ENCODE peak calls at places on chromosomes 13 and 19, in nine cellular contexts. E is NCI-H2029; R is hypothalamus; Z is stimulated activated CD4-positive, alpha-beta T cell treated with anti-CD3 and anti-CD28 coated beads, Interleukin-4, amount 100 ng/mL, for 4 hours; C is mucosa of descending colon; H is NCI-H510A; B is COLO829; U is neuronal stem cell; O is RWPE1. X is an unnamed sample.

GRCh38 chr19:15893498-15893897 is 4.4 kb downstream of the CYP4F2 start:
- DNase-seq in E (no peak), R (no peak), Z (no peak), C (peak; percentile 77), H (no peak), B (no peak), U (no peak), O (no peak), X (no peak)

GRCh38 chr13:77298403-77298802 is 28.5 kb downstream of the MYCBP2 start:
- DNase-seq in E (no peak), R (no peak), Z (no peak), C (no peak), H (no peak), B (no peak), U (no peak), O (no peak), X (no peak)

GRCh38 chr13:71860547-71861131 is 6.4 kb downstream of the DACH1 start:
- DNase-seq in E (no peak), R (no peak), Z (no peak), C (no peak), H (no peak), B (no peak), U (no peak), O (no peak), X (no peak)

GRCh38 chr13:42047561-42048322 is 706 bp upstream of the DGKH start:
- DNase-seq in E (peak; percentile 9), R (no peak), Z (peak; percentile 30), C (peak; percentile 80), H (no peak), B (peak; percentile 32), U (peak; percentile 51), O (peak; percentile 63), X (no peak)

GRCh38 chr19:12237143-12237839 is 57.4 kb downstream of the ZNF44 start:
- DNase-seq in E (no peak), R (no peak), Z (no peak), C (no peak), H (no peak), B (no peak), U (no peak), O (no peak), X (no peak)

GRCh38 chr19:45352471-45352870 is 11.9 kb downstream of the KLC3 start:
- DNase-seq in E (no peak), R (no peak), Z (no peak), C (no peak), H (no peak), B (no peak), U (no peak), O (no peak), X (no peak)

GRCh38 chr19:41575998-41576397 is at the start of gene CEACAM21:
- DNase-seq in E (no peak), R (peak; percentile 4), Z (peak; percentile 42), C (peak; percentile 48), H (no peak), B (peak; percentile 20), U (no peak), O (no peak), X (no peak)

GRCh38 chr13:112605531-112605990 is 17.6 kb upstream of the TUBGCP3 start:
- DNase-seq in E (no peak), R (no peak), Z (no peak), C (no peak), H (no peak), B (no peak), U (no peak), O (no peak), X (no peak)

GRCh38 chr19:1725100-1726064 is 27.9 kb upstream of the ONECUT3 start:
- DNase-seq in E (peak; percentile 22), R (peak; percentile 72), Z (peak; percentile 57), C (peak; percentile 49), H (no peak), B (peak; percentile 81), U (peak; percentile 82), O (peak; percentile 91), X (no peak)

GRCh38 chr19:41702208-41702651 is 6.2 kb upstream of the CEACAM5 start:
- DNase-seq in E (no peak), R (no peak), Z (no peak), C (no peak), H (no peak), B (no peak), U (no peak), O (no peak), X (no peak)

GRCh38 chr13:66673401-66673800 is 556.7 kb downstream of the PCDH9 start:
- DNase-seq in E (no peak), R (no peak), Z (no peak), C (no peak), H (no peak), B (no peak), U (no peak), O (no peak), X (no peak)

GRCh38 chr19:6837525-6837924 is 49.9 kb upstream of the ADGRE1 start:
- DNase-seq in E (no peak), R (no peak), Z (no peak), C (no peak), H (no peak), B (no peak), U (no peak), O (no peak), X (no peak)

GRCh38 chr19:14347999-14348889 is 33.0 kb upstream of the ADGRE5 start:
- DNase-seq in E (no peak), R (peak; percentile 41), Z (peak; percentile 65), C (peak; percentile 85), H (no peak), B (peak; percentile 64), U (peak; percentile 60), O (peak; percentile 81), X (peak; percentile 57)

GRCh38 chr19:48556825-48557224 is 4.9 kb downstream of the SULT2B1 start:
- DNase-seq in E (no peak), R (no peak), Z (no peak), C (no peak), H (no peak), B (no peak), U (no peak), O (no peak), X (no peak)

GRCh38 chr19:33553530-33554310 is 32.1 kb upstream of the PEPD start:
- DNase-seq in E (no peak), R (no peak), Z (no peak), C (no peak), H (no peak), B (no peak), U (no peak), O (no peak), X (no peak)

GRCh38 chr19:21158523-21159135 is 16.8 kb downstream of the ZNF431 start:
- DNase-seq in E (no peak), R (no peak), Z (no peak), C (no peak), H (no peak), B (no peak), U (no peak), O (no peak), X (no peak)

GRCh38 chr19:54002495-54003315 is 11.3 kb downstream of the CACNG6 start:
- DNase-seq in E (no peak), R (no peak), Z (no peak), C (no peak), H (no peak), B (no peak), U (no peak), O (no peak), X (no peak)

GRCh38 chr19:16429066-16429758 is 42.6 kb downstream of the EPS15L1 start:
- DNase-seq in E (peak; percentile 95), R (peak; percentile 67), Z (no peak), C (no peak), H (no peak), B (no peak), U (no peak), O (peak; percentile 85), X (no peak)

GRCh38 chr19:21328402-21328801 is 808 bp downstream of the ZNF708 start:
- DNase-seq in E (no peak), R (no peak), Z (no peak), C (no peak), H (no peak), B (no peak), U (peak; percentile 18), O (peak; percentile 4), X (no peak)

GRCh38 chr13:52848455-52849190 is at the start of gene PCDH8:
- DNase-seq in E (peak; percentile 63), R (peak; percentile 60), Z (no peak), C (no peak), H (peak; percentile 71), B (no peak), U (peak; percentile 79), O (no peak), X (no peak)

GRCh38 chr13:48295271-48295670 is 8.3 kb upstream of the RB1 start:
- DNase-seq in E (no peak), R (no peak), Z (no peak), C (no peak), H (no peak), B (no peak), U (no peak), O (no peak), X (no peak)

GRCh38 chr19:18167975-18168645 is 5.5 kb upstream of the IFI30 start:
- DNase-seq in E (no peak), R (peak; percentile 35), Z (peak; percentile 56), C (peak; percentile 63), H (no peak), B (peak; percentile 58), U (no peak), O (peak; percentile 68), X (no peak)

GRCh38 chr19:55526216-55527196 is 10.4 kb downstream of the SBK2 start:
- DNase-seq in E (peak; percentile 91), R (no peak), Z (no peak), C (peak; percentile 88), H (peak; percentile 70), B (no peak), U (no peak), O (no peak), X (no peak)

GRCh38 chr19:39144487-39145071 is 19.0 kb downstream of the PAK4 start:
- DNase-seq in E (no peak), R (no peak), Z (no peak), C (no peak), H (no peak), B (no peak), U (no peak), O (no peak), X (no peak)

GRCh38 chr19:56765107-56765506 is 75.4 kb downstream of the PEG3 start:
- DNase-seq in E (no peak), R (peak; percentile 76), Z (no peak), C (peak; percentile 34), H (no peak), B (no peak), U (peak; percentile 17), O (no peak), X (no peak)

GRCh38 chr13:67769987-67770341 is 539.8 kb upstream of the PCDH9 start:
- DNase-seq in E (no peak), R (no peak), Z (no peak), C (no peak), H (no peak), B (no peak), U (no peak), O (no peak), X (no peak)

GRCh38 chr13:113121183-113121927 is 1.2 kb upstream of the F10 start:
- DNase-seq in E (no peak), R (no peak), Z (no peak), C (no peak), H (no peak), B (no peak), U (no peak), O (no peak), X (no peak)

GRCh38 chr13:28624707-28625432 is 34.1 kb upstream of the POMP start:
- DNase-seq in E (no peak), R (no peak), Z (no peak), C (no peak), H (no peak), B (no peak), U (no peak), O (no peak), X (no peak)

GRCh38 chr13:42895781-42896180 is 96.3 kb downstream of the EPSTI1 start:
- DNase-seq in E (no peak), R (no peak), Z (no peak), C (no peak), H (no peak), B (no peak), U (no peak), O (no peak), X (no peak)

GRCh38 chr13:106560791-106561190 is 7.1 kb downstream of the ARGLU1 start:
- DNase-seq in E (no peak), R (no peak), Z (no peak), C (no peak), H (no peak), B (no peak), U (no peak), O (no peak), X (no peak)

GRCh38 chr13:75761373-75761772 is 125.2 kb downstream of the LMO7 start:
- DNase-seq in E (no peak), R (no peak), Z (no peak), C (no peak), H (no peak), B (no peak), U (no peak), O (peak; percentile 17), X (no peak)

X was measured in effector memory CD4-positive, alpha-beta T cell.